ENCODE peak calls at places on chromosomes 11 and 22, in five cellular contexts. W, L, V, Z and D are unnamed samples.

GRCh38 chr22:24400037-24400725 is 27.2 kb upstream of the ADORA2A start:
- DNase-seq in W (no peak), L (no peak), V (no peak), Z (no peak), D (no peak)

GRCh38 chr22:30305519-30305905 is 16.2 kb upstream of the CASTOR1 start:
- DNase-seq in W (peak; percentile 87), L (no peak), V (peak; percentile 66), Z (no peak), D (peak; percentile 59)

GRCh38 chr11:5280582-5281102 is 10.9 kb upstream of the HBE1 start:
- DNase-seq in W (peak; percentile 95), L (peak; percentile 3), V (peak; percentile 13), Z (peak; percentile 95), D (peak; percentile 5)

GRCh38 chr22:32708835-32709234 is 92.7 kb upstream of the TIMP3 start:
- DNase-seq in W (no peak), L (no peak), V (no peak), Z (no peak), D (no peak)

GRCh38 chr11:75583710-75584658 is 21.9 kb downstream of the SERPINH1 start:
- DNase-seq in W (peak; percentile 85), L (no peak), V (no peak), Z (no peak), D (peak; percentile 44)

GRCh38 chr11:115990004-115990447 is 485.8 kb upstream of the CADM1 start:
- DNase-seq in W (no peak), L (no peak), V (no peak), Z (no peak), D (peak; percentile 38)

GRCh38 chr11:112864715-112865114 is 96.5 kb upstream of the NCAM1 start:
- DNase-seq in W (no peak), L (no peak), V (no peak), Z (no peak), D (no peak)

GRCh38 chr22:50058338-50059184 is 463 bp upstream of the TTLL8 start:
- DNase-seq in W (no peak), L (no peak), V (no peak), Z (no peak), D (no peak)

GRCh38 chr11:125445731-125446130 is 50.3 kb downstream of the FEZ1 start:
- DNase-seq in W (no peak), L (no peak), V (no peak), Z (no peak), D (no peak)

GRCh38 chr11:111745719-111746504 is 20.3 kb downstream of the PPP2R1B start:
- DNase-seq in W (no peak), L (no peak), V (no peak), Z (peak; percentile 32), D (no peak)

GRCh38 chr11:96045622-96046456 is 121.9 kb upstream of the MTMR2 start:
- DNase-seq in W (no peak), L (no peak), V (no peak), Z (no peak), D (no peak)

GRCh38 chr11:114196994-114197702 is 99.1 kb upstream of the NNMT start:
- DNase-seq in W (no peak), L (no peak), V (no peak), Z (no peak), D (no peak)